ENCODE peak calls at places on chromosomes 1 and 21, in nine cellular contexts. R is GM13977; I is astrocyte of the spinal cord; T is cardiac fibroblast; N is testis; G is CD8-positive, alpha-beta T cell; A is activated CD8-positive, alpha-beta T cell treated with anti-CD3 and anti-CD28 coated beads for 36 hours; V is body of pancreas; B is type B pancreatic cell. X is an unnamed sample.

GRCh38 chr1:225987491-225988316 is 11.4 kb downstream of the SDE2 start:
- DNase-seq in B (no peak), I (peak), T (peak), V (no peak), G (no peak), N (no peak), A (no peak), R (no peak), X (no peak)

GRCh38 chr1:16067127-16067768 is 6.2 kb downstream of the FAM131C start:
- DNase-seq in T (no peak), R (no peak), I (peak), G (no peak), V (peak), A (peak), B (no peak), N (no peak), X (no peak)

GRCh38 chr1:242004751-242005495 is 6.0 kb upstream of the MAP1LC3C start:
- DNase-seq in B (no peak), N (no peak), R (no peak), I (no peak), T (no peak), G (no peak), A (no peak), V (no peak), X (no peak)

GRCh38 chr1:21532496-21532895 is 23.3 kb downstream of the ALPL start:
- DNase-seq in R (no peak), V (no peak), T (no peak), N (no peak), G (no peak), B (no peak), I (no peak), A (no peak), X (no peak)

GRCh38 chr1:209900734-209901133 is 37.3 kb upstream of the SYT14 start:
- DNase-seq in R (no peak), N (no peak), A (no peak), B (no peak), G (no peak), V (no peak), T (no peak), I (peak), X (no peak)

GRCh38 chr1:53693773-53694717 is 44.9 kb downstream of the GLIS1 start:
- DNase-seq in I (no peak), B (no peak), V (no peak), R (no peak), N (no peak), A (no peak), G (no peak), T (no peak), X (no peak)

GRCh38 chr21:42835611-42836401 is 43.5 kb downstream of the WDR4 start:
- DNase-seq in V (no peak), T (no peak), N (no peak), G (no peak), B (no peak), R (no peak), A (no peak), I (no peak), X (peak)

GRCh38 chr1:45010855-45011811 is at the start of gene HECTD3:
- DNase-seq in T (peak), N (peak), I (peak), V (peak), A (peak), B (peak), R (peak), G (peak), X (peak)

GRCh38 chr1:155105604-155106011 is 22.1 kb upstream of the EFNA1 start:
- DNase-seq in A (no peak), T (peak), R (no peak), G (no peak), B (no peak), V (no peak), I (no peak), N (no peak), X (no peak)

GRCh38 chr1:41586230-41586629 is 101.7 kb upstream of the EDN2 start:
- DNase-seq in V (no peak), A (no peak), N (no peak), G (no peak), I (no peak), B (no peak), T (no peak), R (no peak), X (no peak)

GRCh38 chr1:207823880-207824566 is 72.2 kb downstream of the CD46 start:
- DNase-seq in V (peak), R (peak), G (peak), T (peak), B (no peak), N (peak), A (peak), I (peak), X (peak)

GRCh38 chr21:19463966-19464365 is 1060.4 kb upstream of the TMPRSS15 start:
- DNase-seq in T (no peak), N (no peak), B (no peak), A (no peak), V (no peak), R (no peak), G (no peak), I (no peak), X (no peak)

GRCh38 chr1:72498393-72498792 is 216.1 kb upstream of the NEGR1 start:
- DNase-seq in R (no peak), N (no peak), I (no peak), V (no peak), T (peak), A (no peak), B (no peak), G (no peak), X (no peak)

GRCh38 chr1:155645024-155645423 is 35.0 kb downstream of the MSTO1 start:
- DNase-seq in A (no peak), G (no peak), I (no peak), T (peak), R (no peak), V (no peak), B (no peak), N (no peak), X (no peak)

GRCh38 chr1:54278941-54279422 is 79.0 kb downstream of the MRPL37 start:
- DNase-seq in R (no peak), T (peak), N (no peak), G (no peak), I (peak), V (no peak), A (no peak), B (no peak), X (no peak)

GRCh38 chr1:200139661-200140250 is 112.2 kb downstream of the NR5A2 start:
- DNase-seq in R (peak), I (peak), T (peak), B (no peak), G (peak), A (peak), V (peak), N (peak), X (no peak)
- TF ChIP-seq CTCF in R (peak), I (peak), T (peak), B (peak), G (peak), A (peak), V (no peak), N (no peak), X (peak)

GRCh38 chr1:180953791-180954721 is 41.4 kb downstream of the KIAA1614 start:
- DNase-seq in T (peak), V (peak), B (no peak), A (peak), R (peak), G (peak), I (peak), N (peak), X (peak)
- TF ChIP-seq CTCF in T (no peak), V (no peak), B (no peak), A (no peak), R (no peak), G (no peak), I (no peak), N (no peak), X (no peak)

DNA sequence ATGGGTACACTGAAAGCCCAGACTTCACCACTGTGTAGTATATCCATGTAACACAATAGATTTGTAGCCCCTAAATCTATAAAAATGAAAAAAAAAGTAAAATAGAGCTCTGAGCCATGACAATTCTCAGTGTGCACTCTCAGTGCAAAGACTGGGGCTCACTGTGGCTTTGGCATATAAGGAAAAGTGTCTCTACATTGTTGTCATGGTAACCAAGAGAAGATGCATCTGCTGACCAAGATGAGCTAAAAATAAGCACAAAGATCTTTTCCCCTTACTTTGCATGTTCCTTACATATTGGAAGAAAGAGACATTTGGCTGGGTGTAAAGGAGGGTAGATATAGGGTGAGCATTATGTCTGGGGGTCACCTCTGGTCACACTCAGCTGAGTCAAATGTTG is 12.0 kb downstream of the PGLYRP4 start:
- DNase-seq in B (no peak), N (no peak), V (no peak), T (no peak), G (no peak), I (no peak), R (no peak), A (no peak), X (no peak)
- TF ChIP-seq CTCF in B (no peak), N (no peak), V (no peak), T (no peak), G (no peak), I (no peak), R (no peak), A (no peak), X (no peak)

DNA sequence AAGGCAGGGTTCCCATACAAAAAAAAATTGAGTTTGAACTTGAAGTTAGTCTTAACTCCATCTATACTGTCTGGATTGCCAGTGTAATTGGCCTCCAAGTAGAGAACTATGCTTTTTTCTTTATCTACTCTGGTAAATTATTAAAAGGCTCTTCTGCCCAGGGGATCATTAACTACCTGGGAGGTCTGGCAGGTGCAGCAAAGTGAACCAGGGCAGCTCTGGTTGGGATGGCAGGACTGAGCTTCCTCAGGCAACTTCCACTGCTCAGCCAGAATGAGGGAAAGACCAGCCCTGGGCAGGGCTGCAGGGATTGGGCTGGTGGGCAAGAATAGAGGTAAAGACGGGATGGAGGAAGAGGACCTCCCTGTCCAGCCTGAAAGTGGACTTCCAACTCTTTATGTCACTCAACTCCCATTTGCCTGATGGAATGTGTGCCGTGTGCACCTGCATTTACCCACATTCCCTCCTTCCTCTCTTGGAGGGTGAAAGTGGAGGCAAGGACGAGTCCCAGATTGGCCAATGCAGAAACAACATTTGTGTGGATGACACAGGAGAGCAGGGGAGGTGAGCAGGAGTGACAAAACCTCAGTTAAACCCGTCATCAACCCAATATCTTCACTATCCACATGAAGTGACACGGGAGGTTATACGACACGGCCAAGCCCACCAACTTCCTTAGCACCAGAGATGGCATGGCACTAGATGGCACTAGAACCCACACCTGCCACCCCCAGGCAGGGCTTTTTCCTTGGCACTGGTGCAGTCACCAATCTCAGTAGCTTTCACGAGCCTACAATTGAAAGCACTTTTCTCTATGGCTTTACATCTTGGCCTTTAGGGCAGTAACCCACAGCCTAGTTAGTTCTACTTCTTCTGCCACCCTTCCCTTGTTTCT is 25.2 kb downstream of the CCN1 start:
- DNase-seq in T (no peak), A (no peak), B (no peak), R (no peak), V (peak), N (no peak), I (no peak), G (no peak), X (no peak)
- TF ChIP-seq CTCF in T (no peak), A (no peak), B (no peak), R (no peak), V (no peak), N (no peak), I (peak), G (no peak), X (peak)

DNA sequence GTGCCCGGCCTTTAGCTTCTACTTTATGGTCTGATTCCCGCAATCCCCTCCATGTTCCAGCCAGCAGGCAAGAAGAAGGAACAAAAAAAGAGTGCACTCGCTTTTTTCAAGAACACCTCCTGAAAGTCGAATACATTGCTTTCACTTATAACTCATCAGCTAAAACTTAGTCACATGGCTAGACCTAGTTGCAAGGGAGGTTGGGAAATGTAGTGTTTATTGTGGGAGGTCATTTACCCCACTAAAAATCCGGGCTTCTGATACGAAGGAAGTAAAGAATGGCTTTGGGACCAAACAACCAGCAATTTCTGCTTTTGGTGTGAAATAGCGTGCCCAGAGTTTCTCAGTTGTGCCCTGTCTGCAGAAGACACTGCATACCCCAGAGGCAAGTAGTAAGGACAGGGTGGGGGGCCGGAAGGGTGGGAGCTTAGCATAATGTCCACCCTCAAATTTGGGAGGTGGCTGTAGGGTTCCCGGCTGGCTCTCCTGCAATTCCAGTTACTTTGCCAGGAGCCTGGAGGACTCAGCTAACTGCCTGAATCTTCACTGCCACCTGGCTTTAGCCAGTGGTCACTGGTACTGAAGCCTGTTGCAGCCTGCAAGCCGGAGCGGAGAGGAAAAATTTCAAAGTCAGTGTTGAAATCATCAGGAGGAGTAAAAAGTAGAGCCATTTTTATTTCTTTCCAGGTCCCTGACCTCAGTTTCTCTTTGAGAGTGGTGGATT is 57.7 kb upstream of the F3 start:
- DNase-seq in A (no peak), R (no peak), V (peak), I (no peak), T (no peak), B (no peak), N (peak), G (no peak), X (no peak)
- TF ChIP-seq CTCF in A (no peak), R (no peak), V (no peak), I (peak), T (peak), B (peak), N (peak), G (no peak), X (peak)

DNA sequence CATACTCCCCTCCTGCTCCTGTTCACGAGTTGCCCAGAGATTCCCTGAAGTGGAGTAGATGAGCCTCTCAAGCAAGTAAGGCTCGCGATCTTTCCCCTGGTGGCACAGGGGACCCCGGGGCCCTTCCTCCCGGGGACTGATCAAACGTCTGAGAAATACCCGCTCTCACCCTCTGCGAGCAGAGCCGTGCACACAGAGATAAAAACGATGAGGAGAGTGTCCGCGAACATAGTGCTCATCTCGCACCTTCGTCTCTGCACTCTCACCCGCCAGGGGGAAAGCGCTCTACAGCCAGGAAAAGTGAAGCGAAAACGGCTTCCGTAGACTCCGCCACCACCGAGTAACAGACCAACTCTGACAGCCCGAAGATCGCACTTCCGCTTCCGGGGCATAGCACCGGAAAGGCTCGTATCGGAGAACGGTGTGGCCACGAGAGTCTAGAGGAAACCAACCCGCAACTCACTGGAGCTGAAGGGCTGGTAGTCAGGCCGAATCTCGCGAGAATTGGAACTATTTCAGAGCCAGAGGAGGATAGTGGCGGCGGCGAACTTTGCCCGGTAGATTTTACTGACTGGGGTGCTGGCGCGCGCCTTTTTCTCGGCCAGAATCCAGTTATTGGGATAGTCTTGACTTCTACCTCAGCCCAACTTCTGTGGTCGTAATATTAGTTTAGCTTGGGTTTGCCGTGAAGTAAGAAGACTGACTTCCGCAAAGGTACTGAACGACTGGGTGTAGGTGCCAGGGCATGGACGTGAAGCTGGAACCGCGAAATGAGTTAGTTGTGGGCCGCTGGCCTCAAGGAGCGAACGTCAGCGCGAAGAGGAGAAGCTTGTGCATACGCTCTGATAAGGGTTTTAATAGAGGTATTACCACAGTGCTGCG is at the start of gene TMCO1:
- DNase-seq in B (peak), R (peak), G (peak), I (peak), T (peak), A (peak), N (peak), V (peak), X (peak)
- TF ChIP-seq CTCF in B (peak), R (peak), G (peak), I (peak), T (peak), A (no peak), N (peak), V (no peak), X (peak)

X was measured in right atrium auricular region.